ENCODE peak calls at places on chromosomes 2 and 18, in seven cellular contexts. F is SK-N-SH, I is H1, J is GM12878, V is NT2/D1, X is HCT116, O is HepG2. S is an unnamed sample.

GRCh38 chr2:235745597-235745996 is 251.8 kb downstream of the AGAP1 start:
- DNase-seq in J (no peak), V (no peak), F (no peak), O (no peak), I (no peak), X (no peak), S (no peak)

GRCh38 chr2:24793752-24794477 is 690 bp downstream of the CENPO start:
- DNase-seq in F (no peak), O (peak; percentile 39), J (no peak), I (no peak), V (no peak), X (no peak), S (peak; percentile 34)

GRCh38 chr2:165058471-165059265 is 103.3 kb upstream of the SLC38A11 start:
- DNase-seq in V (no peak), O (no peak), I (no peak), X (no peak), J (no peak), F (no peak), S (no peak)

GRCh38 chr18:32439802-32440201 is 30.9 kb downstream of the GAREM1 start:
- DNase-seq in J (no peak), I (no peak), F (no peak), O (no peak), V (no peak), X (peak; percentile 15), S (no peak)

GRCh38 chr2:70467831-70468810 is 85.5 kb downstream of the TGFA start:
- DNase-seq in X (no peak), F (no peak), V (no peak), J (no peak), I (no peak), O (no peak), S (no peak)

GRCh38 chr2:173048901-173049661 is 26.6 kb upstream of the MAP3K20 start:
- DNase-seq in X (peak; percentile 97), O (peak; percentile 92), J (no peak), I (no peak), F (no peak), V (no peak), S (peak; percentile 29)

GRCh38 chr2:206457188-206457634 is 13.9 kb downstream of the ADAM23 start:
- DNase-seq in J (peak; percentile 83), V (no peak), X (no peak), F (no peak), O (no peak), I (no peak), S (no peak)

GRCh38 chr18:25422230-25422629 is 70.3 kb upstream of the ZNF521 start:
- DNase-seq in V (no peak), X (no peak), O (no peak), I (no peak), J (no peak), F (no peak), S (no peak)

GRCh38 chr2:191811807-191812602 is 34.9 kb downstream of the CAVIN2 start:
- DNase-seq in X (peak; percentile 53), I (no peak), V (peak; percentile 47), O (peak; percentile 68), F (peak; percentile 54), J (no peak), S (peak; percentile 32)

GRCh38 chr2:86221066-86221684 is 21.9 kb downstream of the MRPL35 start:
- DNase-seq in I (no peak), F (peak; percentile 71), V (peak; percentile 50), O (peak; percentile 62), X (peak; percentile 27), J (no peak), S (peak; percentile 80)

GRCh38 chr18:5944448-5944847 is 49.1 kb upstream of the TMEM200C start:
- DNase-seq in I (no peak), O (no peak), J (no peak), F (no peak), V (no peak), X (no peak), S (no peak)

GRCh38 chr2:15159751-15160177 is 401.4 kb downstream of the NBAS start:
- DNase-seq in X (peak; percentile 38), F (peak; percentile 53), O (peak; percentile 49), I (no peak), J (no peak), V (no peak), S (peak; percentile 52)

GRCh38 chr2:127092951-127093516 is 13.9 kb downstream of the BIN1 start:
- DNase-seq in V (no peak), O (no peak), I (no peak), X (no peak), J (no peak), F (no peak), S (no peak)

GRCh38 chr2:202113571-202114142 is 40.6 kb downstream of the KIAA2012 start:
- DNase-seq in J (no peak), I (no peak), X (no peak), F (no peak), V (peak; percentile 13), O (peak; percentile 29), S (no peak)

GRCh38 chr2:223971731-223972130 is 14.5 kb downstream of the MRPL44 start:
- DNase-seq in I (no peak), V (no peak), F (no peak), J (no peak), X (no peak), O (no peak), S (no peak)

DNA sequence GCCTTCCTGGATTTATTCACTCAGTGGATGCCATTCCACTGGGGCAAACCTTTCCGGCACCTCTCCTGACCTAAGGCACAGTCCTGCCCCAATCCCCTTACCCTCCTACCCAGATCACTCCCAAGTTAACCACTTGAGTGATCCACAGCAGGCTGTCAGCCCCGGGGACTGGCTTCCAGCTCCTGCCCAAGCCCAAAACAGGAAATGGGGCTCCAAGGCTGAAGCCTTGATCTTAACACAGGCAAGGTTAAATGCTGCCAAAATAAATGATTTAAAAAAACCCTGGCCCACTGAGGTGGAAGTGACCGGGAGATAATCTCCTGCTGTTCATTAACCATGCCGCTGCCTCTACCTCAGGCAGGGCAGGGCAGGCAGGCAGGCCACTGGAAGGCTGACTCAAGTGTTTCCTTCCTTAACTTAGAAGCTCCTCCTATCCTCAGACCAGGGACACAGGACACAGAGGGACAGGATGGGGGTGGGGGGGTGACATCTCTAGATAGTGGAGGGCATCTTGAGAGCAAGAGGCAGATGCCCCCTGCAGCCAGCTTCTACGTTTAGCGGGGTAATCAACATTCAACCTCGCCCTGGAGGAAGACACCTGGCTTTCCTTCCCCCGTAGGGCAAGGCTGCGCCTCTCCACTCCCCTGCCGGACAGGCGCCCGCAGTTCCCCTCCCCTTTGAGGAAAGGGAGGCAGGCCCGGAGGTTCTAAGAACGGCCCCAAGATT is 1.3 kb downstream of the RAB11FIP5 start:
- DNase-seq in O (peak; percentile 35), I (no peak), X (peak; percentile 26), J (no peak), V (no peak), F (no peak), S (peak; percentile 48)
- TF ChIP-seq YY1 in O (peak; percentile 10), I (peak; percentile 12), X (no peak), J (no peak), V (no peak), F (no peak), S (no peak)

GRCh38 chr2:178994264-178994663 is 55.7 kb downstream of the CCDC141 start:
- DNase-seq in F (no peak), O (no peak), V (no peak), I (no peak), J (no peak), X (no peak), S (no peak)

GRCh38 chr2:178997477-178997876 is 52.5 kb downstream of the CCDC141 start:
- DNase-seq in F (no peak), I (no peak), V (no peak), X (no peak), J (no peak), O (no peak), S (no peak)

GRCh38 chr2:178998539-178998938 is 51.4 kb downstream of the CCDC141 start:
- DNase-seq in V (no peak), X (no peak), F (no peak), I (no peak), J (no peak), O (no peak), S (no peak)

GRCh38 chr2:178997067-178997466 is 52.9 kb downstream of the CCDC141 start:
- DNase-seq in F (no peak), J (no peak), I (no peak), O (no peak), X (no peak), V (no peak), S (no peak)

DNA sequence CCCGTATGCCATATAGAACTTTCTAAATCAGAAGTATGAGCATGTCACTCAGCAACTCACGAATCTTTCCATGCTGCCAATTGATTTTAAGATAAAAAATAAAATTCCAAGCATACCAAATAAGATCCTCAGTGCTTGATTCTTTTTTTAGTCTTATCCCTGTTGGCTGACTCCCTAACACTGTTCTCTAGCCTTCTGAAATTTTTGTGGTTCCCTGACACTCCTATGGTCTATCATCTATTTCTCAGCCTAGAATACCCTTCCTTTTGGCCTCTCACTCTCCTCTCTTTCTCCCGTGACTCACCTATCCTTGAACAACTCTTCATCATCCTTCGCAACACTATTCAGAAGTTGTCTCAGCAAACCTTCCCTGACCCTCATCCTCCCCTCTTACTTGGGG is 50.5 kb downstream of the CCDC141 start:
- DNase-seq in V (no peak), X (no peak), O (no peak), J (no peak), I (no peak), F (no peak), S (no peak)
- TF ChIP-seq YY1 in V (no peak), X (no peak), O (no peak), J (no peak), I (no peak), F (no peak), S (no peak)

GRCh38 chr2:241002275-241003046 is 4.0 kb downstream of the SNED1 start:
- DNase-seq in F (no peak), X (no peak), O (no peak), J (no peak), V (no peak), I (no peak), S (no peak)
- TF ChIP-seq YY1 in F (no peak), X (no peak), O (no peak), J (no peak), V (no peak), I (no peak), S (no peak)

GRCh38 chr2:44348385-44348784 is 12.9 kb downstream of the PREPL start:
- DNase-seq in O (no peak), J (no peak), X (no peak), I (no peak), V (no peak), F (no peak), S (no peak)
- TF ChIP-seq YY1 in O (no peak), J (no peak), X (no peak), I (no peak), V (no peak), F (no peak), S (no peak)

DNA sequence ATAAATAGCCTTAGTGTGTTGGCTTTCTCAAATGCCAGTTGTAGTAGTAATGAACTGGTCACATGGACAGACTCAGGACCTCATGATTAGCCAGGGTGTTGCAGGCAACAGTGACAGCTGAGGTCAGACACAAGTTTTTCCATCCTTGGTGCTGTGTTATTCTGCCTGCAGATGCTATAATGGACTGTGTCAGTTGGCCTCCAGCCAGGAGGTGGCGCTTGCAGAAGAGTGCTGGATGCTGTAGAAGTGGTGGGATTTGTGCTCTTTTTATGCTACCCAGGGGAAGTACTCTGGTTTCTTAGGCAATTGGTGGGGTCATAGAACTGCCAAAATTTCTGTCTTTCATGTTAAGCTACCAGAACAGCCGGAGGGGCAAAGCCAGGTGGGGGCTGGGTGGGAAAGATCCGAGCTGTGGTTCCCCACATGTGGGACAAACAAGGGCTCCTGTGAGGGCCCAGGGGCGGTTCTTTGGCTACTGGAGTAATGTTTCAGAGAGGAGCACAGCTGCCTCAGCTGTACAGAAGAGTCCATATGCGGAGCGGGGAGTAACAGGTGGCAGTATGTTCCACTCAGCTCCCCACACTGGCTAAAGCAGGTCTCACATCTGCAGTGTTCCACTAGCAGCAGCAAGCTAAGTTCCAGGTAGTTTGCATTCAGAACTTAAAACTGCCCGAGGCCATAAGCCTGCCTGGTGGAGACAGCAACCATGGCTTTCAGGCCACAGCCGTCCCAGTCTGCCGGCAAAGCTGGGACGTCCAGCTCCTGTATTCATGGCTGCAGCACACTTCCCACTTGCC is 104.4 kb downstream of the GULP1 start:
- DNase-seq in V (no peak), I (no peak), X (no peak), F (no peak), O (no peak), J (no peak), S (no peak)
- TF ChIP-seq YY1 in V (no peak), I (no peak), X (no peak), F (no peak), O (no peak), J (no peak), S (no peak)

S was measured in K562.